ENCODE peak calls at places on chromosome 22, in five cellular contexts. W, T, A, O and I are unnamed samples.

GRCh38 chr22:37804886-37805857 is 2.6 kb upstream of the GCAT start:
- DNase-seq in W (no peak), T (peak; percentile 94), A (peak; percentile 89), O (no peak), I (no peak)

GRCh38 chr22:33227791-33228190 is 169.6 kb upstream of the SYN3 start:
- DNase-seq in W (no peak), T (no peak), A (no peak), O (no peak), I (no peak)

GRCh38 chr22:38144025-38144405 is 33.5 kb upstream of the BAIAP2L2 start:
- DNase-seq in W (no peak), T (no peak), A (no peak), O (no peak), I (no peak)

GRCh38 chr22:38924197-38924952 is 33.0 kb upstream of the APOBEC3A start:
- DNase-seq in W (no peak), T (peak; percentile 85), A (peak; percentile 79), O (peak; percentile 93), I (peak; percentile 79)

GRCh38 chr22:22948651-22949611 is 61.3 kb downstream of the IGLL5 start:
- DNase-seq in W (no peak), T (no peak), A (no peak), O (no peak), I (no peak)

GRCh38 chr22:47423861-47424820 is 661.7 kb downstream of the TBC1D22A start:
- DNase-seq in W (no peak), T (no peak), A (no peak), O (no peak), I (no peak)

GRCh38 chr22:18075101-18075730 is 2.6 kb upstream of the PEX26 start:
- DNase-seq in W (no peak), T (no peak), A (no peak), O (no peak), I (no peak)

GRCh38 chr22:35539910-35540599 is 576 bp upstream of the RASD2 start:
- DNase-seq in W (peak; percentile 85), T (peak; percentile 65), A (peak; percentile 84), O (no peak), I (no peak)

GRCh38 chr22:39214383-39215069 is 30.3 kb downstream of the PDGFB start:
- DNase-seq in W (no peak), T (no peak), A (no peak), O (no peak), I (peak; percentile 77)

GRCh38 chr22:35930933-35931332 is 97.7 kb downstream of the RBFOX2 start:
- DNase-seq in W (no peak), T (no peak), A (peak; percentile 81), O (peak; percentile 70), I (peak; percentile 19)